ENCODE peak calls at places on chromosomes 7 and 10, in nine cellular contexts. L is CD8-positive, alpha-beta T cell; S is uterus; B is Caco-2; D is lung; P is MM.1S; M is adipocyte; O is neural progenitor cell; E is GM23338. T is an unnamed sample.

GRCh38 chr10:102641398-102641797 is 2.9 kb upstream of the TRIM8 start:
- DNase-seq in S (no peak), E (no peak), B (no peak), P (peak; percentile 23), O (no peak), M (no peak), D (no peak), L (no peak), T (no peak)

GRCh38 chr7:132733860-132734259 is 157.6 kb upstream of the PLXNA4 start:
- DNase-seq in B (no peak), S (no peak), L (no peak), M (no peak), D (no peak), P (no peak), E (no peak), O (no peak), T (no peak)

GRCh38 chr10:91891285-91892001 is 17.8 kb downstream of the FGFBP3 start:
- DNase-seq in S (no peak), M (peak; percentile 16), E (no peak), L (no peak), P (no peak), O (no peak), D (no peak), B (no peak), T (no peak)

GRCh38 chr10:129728905-129729540 is 235.1 kb downstream of the EBF3 start:
- DNase-seq in L (no peak), O (no peak), D (no peak), E (no peak), S (no peak), B (no peak), M (no peak), P (no peak), T (no peak)

GRCh38 chr10:120634629-120635028 is 177.6 kb downstream of the PLPP4 start:
- DNase-seq in B (no peak), M (no peak), P (no peak), E (peak; percentile 83), O (peak; percentile 56), S (no peak), L (no peak), D (no peak), T (peak; percentile 87)

GRCh38 chr7:101868191-101868950 is 50.9 kb downstream of the CUX1 start:
- DNase-seq in D (no peak), S (no peak), B (no peak), L (no peak), E (no peak), M (no peak), P (no peak), O (no peak), T (no peak)

GRCh38 chr10:14606633-14607032 is 168.1 kb downstream of the FAM107B start:
- DNase-seq in M (no peak), L (no peak), S (no peak), D (no peak), O (no peak), P (peak; percentile 3), E (no peak), B (no peak), T (no peak)

GRCh38 chr10:11869743-11870460 is 46.7 kb downstream of the PROSER2 start:
- DNase-seq in P (no peak), E (peak; percentile 65), S (no peak), B (no peak), L (no peak), O (no peak), M (peak; percentile 53), D (no peak), T (no peak)

GRCh38 chr10:124659380-124659779 is 84.8 kb downstream of the FAM53B start:
- DNase-seq in P (no peak), D (no peak), M (no peak), L (no peak), B (no peak), E (no peak), S (no peak), O (no peak), T (no peak)

GRCh38 chr7:50657912-50658311 is 92.7 kb upstream of the DDC start:
- DNase-seq in D (peak; percentile 13), L (no peak), O (no peak), P (no peak), E (no peak), S (no peak), B (no peak), M (no peak), T (no peak)

GRCh38 chr10:60314306-60314940 is 75.3 kb downstream of the ANK3 start:
- DNase-seq in P (no peak), B (no peak), L (no peak), O (no peak), M (peak; percentile 67), S (no peak), D (no peak), E (no peak), T (peak; percentile 91)

GRCh38 chr10:113412161-113412560 is 140.7 kb upstream of the HABP2 start:
- DNase-seq in P (no peak), B (no peak), S (no peak), M (peak; percentile 31), E (no peak), L (no peak), O (no peak), D (no peak), T (no peak)

GRCh38 chr10:79403441-79404230 is 41.8 kb downstream of the ZCCHC24 start:
- DNase-seq in S (peak; percentile 61), B (no peak), O (peak; percentile 61), L (no peak), E (no peak), M (peak; percentile 33), P (no peak), D (no peak), T (no peak)

GRCh38 chr7:90903856-90904255 is 307.7 kb downstream of the CDK14 start:
- DNase-seq in L (no peak), O (no peak), B (no peak), M (no peak), P (no peak), E (peak; percentile 12), D (no peak), S (no peak), T (no peak)

GRCh38 chr10:126253613-126254002 is 134.7 kb downstream of the ADAM12 start:
- DNase-seq in P (no peak), M (no peak), B (no peak), O (no peak), D (no peak), S (peak; percentile 37), E (no peak), L (no peak), T (no peak)

GRCh38 chr10:12701696-12702095 is 299.8 kb downstream of the CCDC3 start:
- DNase-seq in O (no peak), E (no peak), D (no peak), S (no peak), P (no peak), M (no peak), L (no peak), B (no peak), T (no peak)

DNA sequence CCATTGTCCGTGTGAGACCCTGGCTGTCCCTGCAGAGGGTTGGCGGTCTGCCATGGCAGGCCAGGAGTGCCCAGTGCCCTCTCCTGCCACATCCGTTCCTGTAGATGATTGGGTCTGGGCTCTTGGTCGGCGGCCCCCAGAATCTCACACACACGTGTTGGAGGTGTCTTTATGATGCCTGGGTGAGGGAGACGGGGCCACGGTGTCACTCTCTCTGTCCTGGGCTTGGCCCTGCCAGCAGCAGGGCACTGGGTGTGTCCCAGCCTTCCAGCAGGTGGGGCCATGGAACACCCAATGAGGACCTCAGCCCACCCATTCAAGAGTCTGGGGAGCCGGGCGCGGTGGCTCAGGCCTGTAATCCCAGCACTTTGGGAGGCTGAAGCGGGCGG is 30.2 kb downstream of the UNC5B start:
- DNase-seq in L (no peak), O (no peak), E (peak; percentile 57), B (no peak), P (no peak), M (no peak), D (no peak), S (no peak), T (no peak)
- H3K4me1 ChIP-seq in L (no peaks in the 10 kb centered on the region), O (peaks cover 15% of the 10 kb centered on the region), E (no peaks in the 10 kb centered on the region), B (peaks cover 45% of the 10 kb centered on the region), P (no peaks in the 10 kb centered on the region), M (peaks cover 41% of the 10 kb centered on the region), D (peaks cover 16% of the 10 kb centered on the region), S (peaks cover 14% of the 10 kb centered on the region), T (no peaks in the 10 kb centered on the region)

DNA sequence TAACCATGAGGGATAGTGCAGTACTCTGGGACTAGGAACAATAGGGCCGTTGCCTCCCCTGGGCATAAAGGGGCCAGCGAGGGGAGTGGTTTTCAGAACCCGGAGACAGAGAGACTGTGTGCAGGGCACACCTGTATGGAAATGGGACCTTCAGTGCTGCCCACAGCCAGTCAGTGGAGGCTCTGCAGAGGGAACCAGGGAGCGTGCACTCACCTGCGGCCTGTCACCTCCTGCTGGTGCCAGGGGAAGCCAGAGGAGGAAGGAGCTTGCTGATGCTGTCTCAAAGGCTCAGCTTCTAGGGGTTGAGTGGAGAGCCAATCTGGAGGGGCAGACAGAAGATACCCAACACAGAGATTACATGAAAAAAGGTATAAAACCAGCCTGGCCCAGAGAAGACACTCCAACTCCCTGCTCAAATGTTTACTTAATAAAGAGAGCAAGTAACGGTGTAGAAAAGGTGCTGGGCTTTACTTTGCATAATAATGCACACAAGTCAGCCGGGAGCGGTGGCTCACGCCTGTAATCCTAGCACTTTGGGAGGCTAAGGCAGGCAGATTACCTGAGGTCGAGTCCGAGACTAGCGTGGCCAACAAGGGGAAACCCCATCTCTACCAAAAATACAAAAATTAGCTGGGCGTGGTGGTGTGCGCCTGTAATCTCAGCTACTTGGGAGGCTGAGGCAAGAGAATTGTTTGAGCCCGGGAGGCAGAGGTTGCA is 35.5 kb upstream of the WAPL start:
- DNase-seq in L (no peak), S (no peak), O (no peak), B (no peak), E (no peak), P (no peak), D (no peak), M (no peak), T (no peak)
- H3K4me3 ChIP-seq in L (no peak overlapping the region), S (no peak overlapping the region), O (no peak overlapping the region), B (no peak overlapping the region), E (no peak overlapping the region), P (no peak overlapping the region), D (no peak overlapping the region), M (no peak overlapping the region), T (no peak overlapping the region)

DNA sequence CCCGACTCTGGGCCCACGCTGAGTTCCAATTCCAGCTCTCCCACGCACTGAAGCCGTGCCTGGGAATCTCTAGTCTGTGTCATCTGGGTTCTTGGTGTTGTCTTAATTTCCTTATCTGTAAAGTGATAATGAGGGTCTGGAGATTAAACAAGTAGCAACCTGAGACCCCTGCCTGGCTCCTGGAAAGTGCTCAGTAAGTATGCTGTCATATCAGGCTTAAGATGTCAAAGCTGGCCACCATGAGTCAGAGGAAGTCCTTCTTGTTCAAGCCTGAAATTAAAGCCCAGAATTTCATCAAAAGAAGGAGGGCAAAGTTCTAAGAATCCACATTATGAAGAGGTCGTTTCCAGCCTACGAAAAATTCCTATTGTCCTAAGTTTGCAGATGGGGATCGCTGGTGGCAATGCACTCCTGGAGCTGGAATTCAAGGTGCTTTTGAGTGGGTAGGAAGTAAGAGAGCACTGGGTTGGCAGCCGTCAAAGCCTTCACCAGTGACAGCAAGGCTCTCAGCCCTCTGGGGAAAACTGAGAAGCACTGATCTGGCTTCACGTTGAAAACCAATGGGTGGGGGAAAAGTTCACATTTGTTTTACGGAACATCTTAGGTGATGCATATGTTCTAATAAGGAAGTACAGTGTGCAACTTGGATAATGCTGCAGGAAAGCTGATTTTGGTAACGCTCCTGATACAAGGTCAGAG is 50.3 kb upstream of the NCAPG2 start:
- DNase-seq in D (no peak), O (no peak), B (no peak), L (no peak), S (no peak), P (no peak), E (no peak), M (no peak), T (no peak)
- H3K36me3 ChIP-seq in D (peaks cover 24% of the 10 kb centered on the region), O (no peaks in the 10 kb centered on the region), B (no peaks in the 10 kb centered on the region), L (peaks cover 25% of the 10 kb centered on the region), S (no peaks in the 10 kb centered on the region), P (peaks cover 5% of the 10 kb centered on the region), E (peaks cover 8% of the 10 kb centered on the region), M (peaks cover 63% of the 10 kb centered on the region), T (peaks cover 21% of the 10 kb centered on the region)

GRCh38 chr7:123734498-123734897 is 14.3 kb downstream of the WASL start:
- DNase-seq in P (no peak), O (no peak), B (no peak), M (no peak), S (no peak), D (no peak), L (no peak), E (no peak), T (no peak)
- H3K4me1 ChIP-seq in P (no peaks in the 10 kb centered on the region), O (no peaks in the 10 kb centered on the region), B (peaks cover 19% of the 10 kb centered on the region), M (no peaks in the 10 kb centered on the region), S (no peaks in the 10 kb centered on the region), D (no peaks in the 10 kb centered on the region), L (peaks cover 6% of the 10 kb centered on the region), E (peaks cover 3% of the 10 kb centered on the region), T (no peaks in the 10 kb centered on the region)

T was measured in HAP-1.